ENCODE peak calls at places on chromosomes 13 and 19, in six cellular contexts. R is activated CD4-positive, alpha-beta T cell treated with anti-CD3 and anti-CD28 coated beads, Interleukin-2, amount 50 U/mL, for 1 hour; B is CD4-positive, alpha-beta T cell; Y is midbrain; I is T-helper 9 cell; S is GDM1. C is an unnamed sample.

GRCh38 chr13:27783111-27783510 is 9.2 kb upstream of the GSX1 start:
- DNase-seq in R (no peak), I (no peak), B (no peak), Y (peak), S (no peak), C (no peak)

GRCh38 chr19:35347171-35347929 is at the start of gene FFAR1:
- DNase-seq in S (peak), R (peak), B (peak), I (peak), Y (no peak), C (peak)

GRCh38 chr19:17075860-17076538 is 422 bp downstream of the MYO9B start:
- DNase-seq in S (peak), B (peak), Y (peak), I (peak), R (peak), C (peak)

GRCh38 chr13:97231118-97231831 is 9.1 kb downstream of the MBNL2 start:
- DNase-seq in B (no peak), S (no peak), R (no peak), I (no peak), Y (no peak), C (no peak)

GRCh38 chr13:24802074-24802473 is 38.1 kb downstream of the RNF17 start:
- DNase-seq in Y (no peak), B (no peak), I (no peak), S (no peak), R (no peak), C (no peak)

GRCh38 chr13:79781829-79782540 is 301.0 kb downstream of the NDFIP2 start:
- DNase-seq in B (no peak), R (no peak), Y (no peak), I (no peak), S (no peak), C (no peak)

GRCh38 chr19:8884416-8884815 is 52.2 kb downstream of the MBD3L1 start:
- DNase-seq in I (no peak), B (no peak), S (no peak), Y (no peak), R (no peak), C (no peak)

GRCh38 chr19:53659292-53659691 is 27.5 kb downstream of the DPRX start:
- DNase-seq in B (no peak), Y (peak), R (no peak), S (peak), I (no peak), C (no peak)

GRCh38 chr13:95418946-95419345 is 117.7 kb upstream of the ABCC4 start:
- DNase-seq in B (no peak), R (no peak), S (no peak), Y (no peak), I (no peak), C (no peak)

C was measured in CD8-positive, alpha-beta T cell.